ENCODE peak calls at places on chromosomes 4 and X, in five cellular contexts. One of them, this sample, is unnamed.

GRCh38 chr4:111556141-111556781 is 589.0 kb upstream of the FAM241A start:
- DNase-seq in endodermal cell: no peak
- DNase-seq in stomach: no peak
- DNase-seq in OCI-LY7: no peak
- DNase-seq in CD4-positive, CD25-positive, alpha-beta regulatory T cell: no peak
- DNase-seq in this sample: no peak

GRCh38 chrX:15930585-15930984 is 76.0 kb upstream of the AP1S2 start:
- DNase-seq in endodermal cell: no peak
- DNase-seq in CD4-positive, CD25-positive, alpha-beta regulatory T cell: no peak
- DNase-seq in stomach: no peak
- DNase-seq in OCI-LY7: peak; percentile 62
- DNase-seq in this sample: no peak

GRCh38 chr4:84965558-84966381 is 720 bp downstream of the WDFY3 start:
- DNase-seq in endodermal cell: peak; percentile 86
- DNase-seq in OCI-LY7: no peak
- DNase-seq in CD4-positive, CD25-positive, alpha-beta regulatory T cell: no peak
- DNase-seq in stomach: peak; percentile 40
- DNase-seq in this sample: peak; percentile 40

GRCh38 chr4:146146918-146147317 is 28.6 kb upstream of the LSM6 start:
- DNase-seq in stomach: no peak
- DNase-seq in CD4-positive, CD25-positive, alpha-beta regulatory T cell: no peak
- DNase-seq in OCI-LY7: no peak
- DNase-seq in endodermal cell: no peak
- DNase-seq in this sample: no peak

GRCh38 chr4:8860892-8861575 is 10.6 kb downstream of the HMX1 start:
- DNase-seq in OCI-LY7: no peak
- DNase-seq in CD4-positive, CD25-positive, alpha-beta regulatory T cell: no peak
- DNase-seq in endodermal cell: peak; percentile 93
- DNase-seq in stomach: no peak
- DNase-seq in this sample: no peak

GRCh38 chrX:153793291-153793690 is 884 bp downstream of the IDH3G start:
- DNase-seq in CD4-positive, CD25-positive, alpha-beta regulatory T cell: no peak
- DNase-seq in OCI-LY7: no peak
- DNase-seq in endodermal cell: no peak
- DNase-seq in stomach: no peak
- DNase-seq in this sample: peak; percentile 8

GRCh38 chrX:51420610-51421009 is 75.8 kb downstream of the NUDT11 start:
- DNase-seq in OCI-LY7: peak; percentile 73
- DNase-seq in CD4-positive, CD25-positive, alpha-beta regulatory T cell: peak; percentile 2
- DNase-seq in endodermal cell: no peak
- DNase-seq in stomach: no peak
- DNase-seq in this sample: no peak

GRCh38 chr4:83361416-83362196 is 27.0 kb upstream of the HPSE start:
- DNase-seq in endodermal cell: peak; percentile 52
- DNase-seq in stomach: no peak
- DNase-seq in CD4-positive, CD25-positive, alpha-beta regulatory T cell: no peak
- DNase-seq in OCI-LY7: peak; percentile 9
- DNase-seq in this sample: no peak

GRCh38 chrX:127138218-127138617 is 318.7 kb downstream of the PRR32 start:
- DNase-seq in stomach: no peak
- DNase-seq in CD4-positive, CD25-positive, alpha-beta regulatory T cell: no peak
- DNase-seq in OCI-LY7: no peak
- DNase-seq in endodermal cell: no peak
- DNase-seq in this sample: no peak

GRCh38 chrX:29187264-29187663 is 600.0 kb downstream of the IL1RAPL1 start:
- DNase-seq in endodermal cell: no peak
- DNase-seq in CD4-positive, CD25-positive, alpha-beta regulatory T cell: no peak
- DNase-seq in stomach: no peak
- DNase-seq in OCI-LY7: no peak
- DNase-seq in this sample: no peak

GRCh38 chr4:83536649-83537352 is 893 bp downstream of the GPAT3 start:
- DNase-seq in endodermal cell: no peak
- DNase-seq in stomach: no peak
- DNase-seq in CD4-positive, CD25-positive, alpha-beta regulatory T cell: no peak
- DNase-seq in OCI-LY7: no peak
- DNase-seq in this sample: peak; percentile 7

GRCh38 chr4:99334880-99335279 is 13.7 kb upstream of the ADH1B start:
- DNase-seq in CD4-positive, CD25-positive, alpha-beta regulatory T cell: no peak
- DNase-seq in endodermal cell: no peak
- DNase-seq in OCI-LY7: no peak
- DNase-seq in stomach: no peak
- DNase-seq in this sample: no peak

GRCh38 chr4:173752610-173753009 is 222.6 kb upstream of the HAND2 start:
- DNase-seq in CD4-positive, CD25-positive, alpha-beta regulatory T cell: no peak
- DNase-seq in stomach: no peak
- DNase-seq in endodermal cell: peak; percentile 94
- DNase-seq in OCI-LY7: peak; percentile 24
- DNase-seq in this sample: peak; percentile 54

GRCh38 chrX:9997524-9997923 is 30.4 kb downstream of the CLDN34 start:
- DNase-seq in stomach: no peak
- DNase-seq in endodermal cell: no peak
- DNase-seq in CD4-positive, CD25-positive, alpha-beta regulatory T cell: peak; percentile 7
- DNase-seq in OCI-LY7: no peak
- DNase-seq in this sample: no peak

GRCh38 chrX:46628406-46629371 is 55.1 kb downstream of the CHST7 start:
- DNase-seq in OCI-LY7: peak; percentile 5
- DNase-seq in CD4-positive, CD25-positive, alpha-beta regulatory T cell: no peak
- DNase-seq in endodermal cell: no peak
- DNase-seq in stomach: no peak
- DNase-seq in this sample: peak; percentile 48

GRCh38 chr4:177367336-177367735 is 57.7 kb downstream of the NEIL3 start:
- DNase-seq in CD4-positive, CD25-positive, alpha-beta regulatory T cell: no peak
- DNase-seq in endodermal cell: peak; percentile 67
- DNase-seq in OCI-LY7: peak; percentile 5
- DNase-seq in stomach: no peak
- DNase-seq in this sample: no peak

GRCh38 chr4:28010543-28011235 is 1150.0 kb downstream of the STIM2 start:
- DNase-seq in stomach: no peak
- DNase-seq in endodermal cell: no peak
- DNase-seq in CD4-positive, CD25-positive, alpha-beta regulatory T cell: no peak
- DNase-seq in OCI-LY7: no peak
- DNase-seq in this sample: no peak

GRCh38 chr4:88737304-88738015 is 39.8 kb upstream of the NAP1L5 start:
- DNase-seq in stomach: peak; percentile 44
- DNase-seq in CD4-positive, CD25-positive, alpha-beta regulatory T cell: no peak
- DNase-seq in endodermal cell: peak; percentile 65
- DNase-seq in OCI-LY7: no peak
- DNase-seq in this sample: no peak

GRCh38 chr4:52799813-52800212 is 48.6 kb upstream of the ERVMER34-1 start:
- DNase-seq in stomach: no peak
- DNase-seq in OCI-LY7: no peak
- DNase-seq in CD4-positive, CD25-positive, alpha-beta regulatory T cell: no peak
- DNase-seq in endodermal cell: no peak
- DNase-seq in this sample: no peak

GRCh38 chr4:112002301-112002700 is 143.0 kb upstream of the FAM241A start:
- DNase-seq in endodermal cell: peak; percentile 53
- DNase-seq in OCI-LY7: no peak
- DNase-seq in CD4-positive, CD25-positive, alpha-beta regulatory T cell: no peak
- DNase-seq in stomach: no peak
- DNase-seq in this sample: no peak

GRCh38 chrX:113726009-113726408 is 857.9 kb upstream of the HTR2C start:
- DNase-seq in OCI-LY7: no peak
- DNase-seq in endodermal cell: no peak
- DNase-seq in stomach: no peak
- DNase-seq in CD4-positive, CD25-positive, alpha-beta regulatory T cell: no peak
- DNase-seq in this sample: no peak

GRCh38 chr4:113012122-113012725 is 37.2 kb upstream of the ANK2 start:
- DNase-seq in OCI-LY7: no peak
- DNase-seq in stomach: no peak
- DNase-seq in CD4-positive, CD25-positive, alpha-beta regulatory T cell: no peak
- DNase-seq in endodermal cell: no peak
- DNase-seq in this sample: no peak

GRCh38 chr4:4496604-4497372 is 45.1 kb downstream of the STX18 start:
- DNase-seq in endodermal cell: no peak
- DNase-seq in stomach: no peak
- DNase-seq in OCI-LY7: no peak
- DNase-seq in CD4-positive, CD25-positive, alpha-beta regulatory T cell: no peak
- DNase-seq in this sample: peak; percentile 24

GRCh38 chr4:85747871-85748491 is 273.0 kb downstream of the ARHGAP24 start:
- DNase-seq in CD4-positive, CD25-positive, alpha-beta regulatory T cell: no peak
- DNase-seq in stomach: no peak
- DNase-seq in OCI-LY7: peak; percentile 92
- DNase-seq in endodermal cell: peak; percentile 64
- DNase-seq in this sample: peak; percentile 80

GRCh38 chr4:956531-957230 is 16.7 kb downstream of the DGKQ start:
- DNase-seq in endodermal cell: peak; percentile 43
- DNase-seq in CD4-positive, CD25-positive, alpha-beta regulatory T cell: no peak
- DNase-seq in stomach: no peak
- DNase-seq in OCI-LY7: no peak
- DNase-seq in this sample: no peak

DNA sequence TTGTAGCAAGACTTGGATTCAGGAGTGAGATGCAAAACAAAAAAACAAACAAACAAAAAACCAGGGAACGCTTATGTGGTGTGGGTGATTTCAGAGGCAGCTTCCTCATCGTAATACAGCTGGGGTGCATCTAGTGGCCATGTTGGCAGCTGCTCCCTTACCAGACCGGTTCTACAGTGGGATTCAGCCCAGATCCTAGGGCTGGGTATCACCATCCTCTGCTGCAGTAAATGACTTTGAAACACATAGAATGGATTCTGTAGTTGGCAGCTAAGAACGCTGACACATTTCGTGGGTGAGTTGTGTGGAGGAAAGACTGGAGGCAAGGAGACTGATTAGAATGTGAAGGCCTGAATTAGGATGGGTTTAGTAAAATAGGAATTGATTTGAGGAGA is 41.5 kb downstream of the TMEM131L start:
- DNase-seq in CD4-positive, CD25-positive, alpha-beta regulatory T cell: no peak
- DNase-seq in endodermal cell: no peak
- DNase-seq in OCI-LY7: no peak
- DNase-seq in stomach: peak; percentile 61
- DNase-seq in this sample: peak; percentile 71
- H3K4me1 ChIP-seq in CD4-positive, CD25-positive, alpha-beta regulatory T cell: peaks cover 18% of the 10 kb centered on the region
- H3K4me1 ChIP-seq in endodermal cell: no peaks in the 10 kb centered on the region
- H3K4me1 ChIP-seq in OCI-LY7: peaks cover 4% of the 10 kb centered on the region
- H3K4me1 ChIP-seq in stomach: peaks cover 28% of the 10 kb centered on the region
- H3K4me1 ChIP-seq in this sample: peaks cover 54% of the 10 kb centered on the region

GRCh38 chr4:6448476-6449170 is 23.8 kb downstream of the PPP2R2C start:
- DNase-seq in OCI-LY7: no peak
- DNase-seq in endodermal cell: no peak
- DNase-seq in CD4-positive, CD25-positive, alpha-beta regulatory T cell: no peak
- DNase-seq in stomach: no peak
- DNase-seq in this sample: no peak

GRCh38 chr4:6445403-6446129 is 26.8 kb downstream of the PPP2R2C start:
- DNase-seq in CD4-positive, CD25-positive, alpha-beta regulatory T cell: no peak
- DNase-seq in endodermal cell: no peak
- DNase-seq in stomach: no peak
- DNase-seq in OCI-LY7: no peak
- DNase-seq in this sample: no peak

GRCh38 chr4:6447561-6448290 is 24.7 kb downstream of the PPP2R2C start:
- DNase-seq in OCI-LY7: no peak
- DNase-seq in endodermal cell: no peak
- DNase-seq in stomach: no peak
- DNase-seq in CD4-positive, CD25-positive, alpha-beta regulatory T cell: no peak
- DNase-seq in this sample: no peak

GRCh38 chr4:6446130-6446482 is 26.3 kb downstream of the PPP2R2C start:
- DNase-seq in CD4-positive, CD25-positive, alpha-beta regulatory T cell: no peak
- DNase-seq in stomach: no peak
- DNase-seq in endodermal cell: no peak
- DNase-seq in OCI-LY7: no peak
- DNase-seq in this sample: no peak

DNA sequence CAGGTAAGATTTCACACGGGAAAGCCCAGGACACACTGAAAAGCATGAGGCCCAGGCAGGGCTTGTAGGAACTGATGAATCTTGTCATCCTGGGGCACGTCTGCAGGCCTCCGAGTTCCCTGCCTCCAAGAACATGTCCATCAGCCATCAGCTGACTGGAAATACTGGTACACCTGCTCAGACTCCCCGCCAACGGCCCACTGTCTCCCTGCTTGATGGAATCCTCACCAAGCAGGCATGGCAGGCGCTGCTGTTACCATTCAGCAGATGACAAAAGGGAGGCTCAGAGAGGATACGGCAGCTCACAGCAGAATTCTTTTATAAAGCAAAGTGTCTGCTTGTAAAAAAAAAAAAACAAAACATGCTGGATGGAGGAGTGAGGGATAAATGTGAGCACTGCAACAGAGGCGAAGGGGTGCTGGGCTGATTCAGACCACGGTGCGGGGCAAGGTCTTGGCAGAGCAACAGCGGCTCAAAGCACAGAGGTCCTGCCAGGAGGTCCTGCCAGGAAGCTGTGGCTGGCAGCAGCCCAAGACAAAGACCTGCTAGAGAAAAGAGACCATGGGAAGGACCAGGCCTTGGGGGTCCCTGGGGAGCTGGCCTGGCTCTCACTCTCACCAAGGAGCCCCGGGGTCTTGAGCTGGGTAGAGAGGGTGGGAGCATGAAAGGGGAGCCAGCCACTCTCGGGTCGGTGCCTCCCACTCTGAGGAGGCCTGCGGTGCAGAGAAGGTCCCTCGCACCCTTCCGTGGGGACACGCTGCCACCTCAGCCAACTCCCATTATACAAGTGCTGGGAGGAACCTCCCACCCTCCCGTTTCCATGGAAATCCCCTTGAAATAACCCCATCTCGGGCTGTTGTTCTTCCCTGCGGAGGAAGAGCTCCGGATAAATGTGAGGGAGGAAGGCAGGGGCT is 25.6 kb downstream of the PPP2R2C start:
- DNase-seq in OCI-LY7: no peak
- DNase-seq in stomach: peak; percentile 41
- DNase-seq in endodermal cell: no peak
- DNase-seq in CD4-positive, CD25-positive, alpha-beta regulatory T cell: no peak
- DNase-seq in this sample: peak; percentile 13
- H3K4me1 ChIP-seq in OCI-LY7: no peaks in the 10 kb centered on the region
- H3K4me1 ChIP-seq in stomach: peaks cover 9% of the 10 kb centered on the region
- H3K4me1 ChIP-seq in endodermal cell: no peaks in the 10 kb centered on the region
- H3K4me1 ChIP-seq in CD4-positive, CD25-positive, alpha-beta regulatory T cell: no peaks in the 10 kb centered on the region
- H3K4me1 ChIP-seq in this sample: no peaks in the 10 kb centered on the region

GRCh38 chrX:39755152-39756032 is 342.4 kb downstream of the BCOR start:
- DNase-seq in CD4-positive, CD25-positive, alpha-beta regulatory T cell: no peak
- DNase-seq in OCI-LY7: peak; percentile 75
- DNase-seq in endodermal cell: peak; percentile 78
- DNase-seq in stomach: peak; percentile 78
- DNase-seq in this sample: peak; percentile 75
- H3K4me1 ChIP-seq in CD4-positive, CD25-positive, alpha-beta regulatory T cell: no peaks in the 10 kb centered on the region
- H3K4me1 ChIP-seq in OCI-LY7: peaks cover 65% of the 10 kb centered on the region
- H3K4me1 ChIP-seq in endodermal cell: no peaks in the 10 kb centered on the region
- H3K4me1 ChIP-seq in stomach: peaks cover 36% of the 10 kb centered on the region
- H3K4me1 ChIP-seq in this sample: peaks cover 56% of the 10 kb centered on the region

DNA sequence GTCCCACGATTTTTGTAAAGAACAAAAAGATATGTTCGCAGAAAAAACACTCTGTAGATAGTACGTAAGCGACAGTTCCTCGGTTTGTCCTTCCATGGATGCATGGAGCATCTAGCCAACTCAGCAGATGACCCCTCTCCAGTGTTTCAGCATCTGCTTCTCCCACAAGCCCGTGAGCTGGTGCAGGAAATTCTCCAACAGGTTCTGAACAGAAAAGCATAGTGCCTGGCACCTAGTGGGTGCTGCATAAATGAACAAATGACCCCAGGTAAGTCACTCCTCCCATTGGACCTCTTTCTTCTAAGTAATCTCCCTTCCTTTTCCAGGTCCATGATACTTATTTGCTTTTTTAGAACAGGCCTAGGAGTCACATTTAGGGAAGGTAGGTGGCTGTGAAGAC is 966 bp upstream of the KIAA0232 start:
- DNase-seq in endodermal cell: no peak
- DNase-seq in stomach: no peak
- DNase-seq in OCI-LY7: peak; percentile 26
- DNase-seq in CD4-positive, CD25-positive, alpha-beta regulatory T cell: no peak
- DNase-seq in this sample: no peak
- H3K4me1 ChIP-seq in endodermal cell: peaks cover 15% of the 10 kb centered on the region
- H3K4me1 ChIP-seq in stomach: peaks cover 40% of the 10 kb centered on the region
- H3K4me1 ChIP-seq in OCI-LY7: peaks cover 18% of the 10 kb centered on the region
- H3K4me1 ChIP-seq in CD4-positive, CD25-positive, alpha-beta regulatory T cell: peaks cover 45% of the 10 kb centered on the region
- H3K4me1 ChIP-seq in this sample: peaks cover 25% of the 10 kb centered on the region